ENCODE peak calls at places on chromosomes 7 and 10, in nine cellular contexts. T is MM.1S, Q is brain microvascular endothelial cell, M is fibroblast of lung, E is endodermal cell, H is gastrocnemius medialis, C is RWPE2, X is right lobe of liver, D is PC-9. I is an unnamed sample.

GRCh38 chr7:148607151-148607661 is 16.6 kb downstream of the C7orf33 start:
- DNase-seq in E (peak; percentile 68), C (no peak), X (no peak), M (no peak), T (no peak), Q (no peak), D (no peak), H (no peak), I (no peak)

GRCh38 chr7:26329520-26330269 is 38.0 kb downstream of the SNX10 start:
- DNase-seq in X (peak; percentile 63), C (no peak), Q (no peak), D (no peak), E (no peak), M (no peak), T (no peak), H (peak; percentile 8), I (no peak)

GRCh38 chr7:98323597-98324322 is 42.3 kb downstream of the BRI3 start:
- DNase-seq in Q (peak; percentile 20), D (no peak), E (peak; percentile 88), C (no peak), M (peak; percentile 41), X (no peak), T (no peak), H (no peak), I (no peak)

GRCh38 chr7:133115596-133115995 is 33.7 kb upstream of the CHCHD3 start:
- DNase-seq in X (no peak), E (peak; percentile 70), H (no peak), Q (no peak), D (no peak), M (no peak), T (no peak), C (no peak), I (no peak)

GRCh38 chr10:117980216-117980615 is 66.5 kb downstream of the RAB11FIP2 start:
- DNase-seq in M (peak; percentile 53), D (no peak), H (no peak), T (no peak), X (no peak), E (no peak), Q (peak; percentile 31), C (no peak), I (no peak)

GRCh38 chr7:24701232-24701898 is 55.9 kb downstream of the GSDME start:
- DNase-seq in M (peak; percentile 88), C (peak; percentile 42), D (peak; percentile 80), E (no peak), T (no peak), Q (peak; percentile 90), X (no peak), H (peak; percentile 74), I (no peak)

GRCh38 chr7:89623018-89623672 is 531.1 kb upstream of the STEAP1 start:
- DNase-seq in M (peak; percentile 3), T (peak; percentile 60), C (no peak), Q (peak; percentile 6), E (peak; percentile 59), H (no peak), D (peak; percentile 12), X (no peak), I (peak; percentile 31)

GRCh38 chr7:20507157-20507556 is 108.3 kb upstream of the ABCB5 start:
- DNase-seq in E (no peak), D (no peak), M (no peak), H (no peak), Q (no peak), C (no peak), T (no peak), X (no peak), I (no peak)

GRCh38 chr7:103082497-103082896 is 7.6 kb downstream of the ARMC10 start:
- DNase-seq in T (no peak), Q (no peak), H (no peak), X (no peak), D (no peak), C (no peak), E (peak; percentile 53), M (no peak), I (no peak)

GRCh38 chr7:94178247-94178646 is 174.1 kb upstream of the BET1 start:
- DNase-seq in H (no peak), M (no peak), T (peak; percentile 66), E (no peak), C (no peak), Q (no peak), X (no peak), D (no peak), I (no peak)

GRCh38 chr10:61836888-61837747 is 64.4 kb upstream of the ARID5B start:
- DNase-seq in H (no peak), C (no peak), E (no peak), D (no peak), M (peak; percentile 67), Q (no peak), X (no peak), T (no peak), I (no peak)
- H3K4me3 ChIP-seq in H (peak overlapping the region; percentile 10), C (no peak overlapping the region), E (no peak overlapping the region), D (peak overlapping the region; percentile 21), M (no peak overlapping the region), Q (no peak overlapping the region), X (no peak overlapping the region), T (no peak overlapping the region), I (no peak overlapping the region)

GRCh38 chr7:1539346-1540321 is 9.1 kb downstream of the MAFK start:
- DNase-seq in T (no peak), M (no peak), D (no peak), E (no peak), Q (peak; percentile 61), H (no peak), C (peak; percentile 62), X (no peak), I (no peak)

GRCh38 chr7:1538544-1539345 is 8.2 kb downstream of the MAFK start:
- DNase-seq in C (no peak), H (no peak), Q (no peak), E (no peak), D (no peak), X (no peak), M (no peak), T (no peak), I (peak; percentile 35)

GRCh38 chr7:1536105-1536767 is 5.7 kb downstream of the MAFK start:
- DNase-seq in Q (no peak), M (no peak), C (no peak), T (no peak), H (no peak), D (no peak), X (no peak), E (peak; percentile 63), I (no peak)

GRCh38 chr7:1536768-1537630 is 6.5 kb downstream of the MAFK start:
- DNase-seq in X (peak; percentile 93), T (no peak), H (peak; percentile 95), M (peak; percentile 99), C (peak; percentile 98), Q (peak; percentile 99), D (peak; percentile 99), E (peak; percentile 94), I (no peak)

DNA sequence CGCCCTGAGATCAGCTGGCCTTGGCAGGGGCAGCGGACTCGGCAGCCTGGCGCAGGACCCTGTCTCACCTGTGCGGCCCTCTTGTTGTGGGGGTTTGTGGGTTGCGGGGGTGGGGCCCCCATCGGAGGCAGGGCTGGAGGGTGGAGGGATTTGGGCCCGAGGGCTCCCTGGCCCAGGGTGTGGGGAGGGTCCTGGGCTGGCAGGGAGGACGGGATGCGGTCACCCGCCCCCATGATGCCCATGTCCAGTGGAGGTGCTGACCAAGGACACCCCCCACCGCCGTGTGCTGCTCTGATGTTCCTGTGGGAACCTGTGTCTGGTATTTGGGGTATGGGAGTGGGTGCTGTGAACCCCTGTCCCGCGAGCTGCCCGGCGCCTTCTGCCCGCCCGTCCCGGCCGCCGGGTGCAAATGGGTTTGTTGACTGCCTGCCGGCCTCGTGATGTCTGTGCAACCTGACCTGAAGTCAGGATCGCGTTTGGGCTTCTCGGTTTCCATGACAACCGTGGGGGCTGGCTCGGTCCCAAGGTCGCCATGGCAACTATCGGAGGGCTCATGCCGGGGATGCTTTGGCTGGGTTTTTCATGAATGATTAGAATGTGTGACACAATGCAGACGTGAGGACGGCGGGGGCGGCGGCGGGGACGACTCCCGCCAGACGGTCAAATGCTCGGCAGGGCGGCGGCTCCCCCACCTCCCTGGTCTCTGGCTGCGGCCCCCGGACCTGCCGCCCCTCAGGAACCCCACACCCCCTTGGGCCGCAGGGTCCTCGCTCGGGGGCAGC is 7.3 kb downstream of the MAFK start:
- DNase-seq in C (peak; percentile 79), Q (peak; percentile 100), D (peak; percentile 89), T (no peak), M (peak; percentile 96), E (peak; percentile 79), H (peak; percentile 67), X (peak; percentile 85), I (no peak)
- H3K36me3 ChIP-seq in C (peaks cover 35% of the 10 kb centered on the region), Q (peaks cover 38% of the 10 kb centered on the region), D (peaks cover 10% of the 10 kb centered on the region), T (no peaks in the 10 kb centered on the region), M (peaks cover 31% of the 10 kb centered on the region), E (no peaks in the 10 kb centered on the region), H (no peaks in the 10 kb centered on the region), X (no peaks in the 10 kb centered on the region), I (peaks cover 18% of the 10 kb centered on the region)

GRCh38 chr10:128484041-128484440 is 357.8 kb upstream of the MKI67 start:
- DNase-seq in Q (no peak), X (peak; percentile 39), T (no peak), C (no peak), M (no peak), D (no peak), H (no peak), E (no peak), I (no peak)
- H3K4me3 ChIP-seq in Q (no peak overlapping the region), X (no peak overlapping the region), T (no peak overlapping the region), C (no peak overlapping the region), M (no peak overlapping the region), D (no peak overlapping the region), H (no peak overlapping the region), E (no peak overlapping the region), I (no peak overlapping the region)

GRCh38 chr10:124161212-124162000 is 68.0 kb upstream of the CHST15 start:
- DNase-seq in X (no peak), D (no peak), M (no peak), E (no peak), Q (no peak), H (no peak), C (no peak), T (no peak), I (no peak)

GRCh38 chr10:124165311-124165710 is 71.9 kb upstream of the CHST15 start:
- DNase-seq in C (no peak), X (no peak), M (no peak), H (no peak), D (no peak), Q (no peak), E (no peak), T (no peak), I (no peak)

GRCh38 chr10:124162136-124162535 is 68.7 kb upstream of the CHST15 start:
- DNase-seq in M (no peak), Q (no peak), H (no peak), C (no peak), T (no peak), X (no peak), D (no peak), E (no peak), I (no peak)

GRCh38 chr10:124164252-124164651 is 70.9 kb upstream of the CHST15 start:
- DNase-seq in H (no peak), T (no peak), D (no peak), M (no peak), C (no peak), Q (no peak), X (no peak), E (no peak), I (no peak)

DNA sequence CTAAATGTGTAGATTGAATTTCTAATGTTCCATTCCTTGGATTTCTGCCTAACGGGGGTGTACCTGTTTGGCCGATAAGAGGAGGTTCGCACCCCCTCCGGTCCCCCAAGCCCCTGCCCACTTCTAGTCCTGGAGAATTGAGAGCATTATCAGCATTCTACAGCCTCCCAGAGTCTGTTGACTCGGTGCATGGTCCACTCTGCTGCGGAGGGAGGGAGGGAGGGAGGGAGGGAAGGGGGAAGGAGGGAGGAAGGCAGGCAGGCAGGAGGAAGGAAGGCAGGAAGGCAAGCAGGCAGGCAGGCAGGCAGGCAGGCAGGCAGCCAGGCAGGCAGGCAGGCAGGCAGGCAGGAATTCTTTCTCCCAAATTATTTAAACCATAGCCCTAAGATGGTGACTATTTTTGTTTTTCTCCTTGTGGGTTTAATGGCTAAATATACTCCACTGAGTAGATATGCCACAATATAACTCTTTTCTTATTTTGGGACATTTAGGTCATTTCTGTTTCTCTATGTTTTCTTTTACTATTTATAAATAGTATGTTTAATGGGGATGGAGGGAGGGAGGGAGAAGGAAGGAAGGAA is 69.5 kb upstream of the CHST15 start:
- DNase-seq in C (peak; percentile 6), M (no peak), X (no peak), Q (no peak), D (no peak), T (no peak), H (no peak), E (no peak), I (no peak)
- H3K36me3 ChIP-seq in C (no peaks in the 10 kb centered on the region), M (no peaks in the 10 kb centered on the region), X (no peaks in the 10 kb centered on the region), Q (no peaks in the 10 kb centered on the region), D (no peaks in the 10 kb centered on the region), T (no peaks in the 10 kb centered on the region), H (no peaks in the 10 kb centered on the region), E (no peaks in the 10 kb centered on the region), I (no peaks in the 10 kb centered on the region)

I was measured in CD4-positive, alpha-beta memory T cell.